ENCODE peak calls at places on chromosomes 3 and 15, in five cellular contexts. K is uterus, Z is body of pancreas, U is psoas muscle, R is mesendoderm. I is an unnamed sample.

GRCh38 chr3:64443553-64444331 is 218.5 kb upstream of the PRICKLE2 start:
- DNase-seq in K (no peak), Z (peak), U (no peak), R (no peak), I (no peak)

GRCh38 chr3:24595801-24596200 is 101.2 kb upstream of the THRB start:
- DNase-seq in K (no peak), Z (no peak), U (no peak), R (no peak), I (no peak)

GRCh38 chr3:114442251-114442650 is 148.4 kb downstream of the TIGIT start:
- DNase-seq in K (no peak), Z (no peak), U (no peak), R (no peak), I (no peak)

GRCh38 chr3:32743934-32744333 is 58.9 kb downstream of the CNOT10 start:
- DNase-seq in K (no peak), Z (no peak), U (no peak), R (no peak), I (no peak)

GRCh38 chr3:42707620-42708355 is 5.2 kb upstream of the HHATL start:
- DNase-seq in K (peak), Z (no peak), U (no peak), R (no peak), I (no peak)

GRCh38 chr3:112403101-112403500 is 70.1 kb downstream of the CD200 start:
- DNase-seq in K (no peak), Z (no peak), U (no peak), R (no peak), I (no peak)

GRCh38 chr3:2643606-2644005 is 466.6 kb downstream of the IL5RA start:
- DNase-seq in K (no peak), Z (no peak), U (no peak), R (no peak), I (no peak)

GRCh38 chr3:157073810-157074209 is 86.1 kb downstream of the CCNL1 start:
- DNase-seq in K (no peak), Z (no peak), U (no peak), R (peak), I (no peak)

GRCh38 chr3:192339214-192339613 is 388.1 kb downstream of the FGF12 start:
- DNase-seq in K (no peak), Z (no peak), U (no peak), R (peak), I (no peak)

GRCh38 chr3:194212869-194213320 is 76.9 kb downstream of the HES1 start:
- DNase-seq in K (no peak), Z (peak), U (no peak), R (peak), I (no peak)
- H3K27ac ChIP-seq in K (no peak), Z (peak), U (no peak), R (peak), I (no peak)

GRCh38 chr3:73525591-73525990 is 99.2 kb downstream of the PDZRN3 start:
- DNase-seq in K (no peak), Z (no peak), U (no peak), R (no peak), I (no peak)

GRCh38 chr3:73523661-73524060 is 101.1 kb downstream of the PDZRN3 start:
- DNase-seq in K (no peak), Z (no peak), U (no peak), R (no peak), I (no peak)

GRCh38 chr3:73535137-73535536 is 89.6 kb downstream of the PDZRN3 start:
- DNase-seq in K (no peak), Z (no peak), U (no peak), R (no peak), I (no peak)

GRCh38 chr3:73530030-73530411 is 94.7 kb downstream of the PDZRN3 start:
- DNase-seq in K (no peak), Z (no peak), U (no peak), R (no peak), I (no peak)

GRCh38 chr3:73529280-73530029 is 95.3 kb downstream of the PDZRN3 start:
- DNase-seq in K (no peak), Z (no peak), U (no peak), R (no peak), I (no peak)
- H3K27ac ChIP-seq in K (peak), Z (no peak), U (peak), R (no peak), I (no peak)

GRCh38 chr3:100158877-100159563 is 44.7 kb upstream of the FILIP1L start:
- DNase-seq in K (no peak), Z (no peak), U (no peak), R (no peak), I (no peak)

GRCh38 chr3:100159564-100160153 is 45.4 kb upstream of the FILIP1L start:
- DNase-seq in K (no peak), Z (no peak), U (no peak), R (no peak), I (no peak)

GRCh38 chr3:100163787-100164186 is 49.5 kb upstream of the FILIP1L start:
- DNase-seq in K (no peak), Z (no peak), U (no peak), R (no peak), I (no peak)

GRCh38 chr3:100157617-100158016 is 43.3 kb upstream of the FILIP1L start:
- DNase-seq in K (no peak), Z (no peak), U (no peak), R (peak), I (no peak)

DNA sequence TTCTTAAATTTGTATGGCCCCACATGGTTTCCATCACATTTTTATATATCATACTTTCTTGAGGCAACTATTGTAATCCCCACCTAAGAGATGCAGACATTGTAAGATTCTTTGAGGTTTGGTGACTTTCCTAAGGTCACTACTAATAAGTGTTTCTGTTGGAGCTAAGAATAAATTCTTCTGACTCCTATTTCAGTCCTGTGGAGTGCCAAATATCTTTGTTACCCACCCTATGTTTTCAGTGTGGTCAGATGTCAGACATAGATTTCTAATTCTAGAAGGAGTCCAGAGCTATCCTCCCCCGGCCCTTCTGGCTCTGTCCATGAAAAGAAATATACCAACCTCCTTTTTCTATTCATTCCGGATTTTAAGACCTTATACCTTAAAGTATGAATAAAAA is 46.2 kb upstream of the FILIP1L start:
- DNase-seq in K (no peak), Z (no peak), U (no peak), R (no peak), I (no peak)
- H3K27ac ChIP-seq in K (peak), Z (no peak), U (peak), R (no peak), I (no peak)

GRCh38 chr15:45386420-45386819 is 8.1 kb upstream of the GATM start:
- DNase-seq in K (no peak), Z (peak), U (no peak), R (no peak), I (no peak)

GRCh38 chr15:45391746-45392711 is 13.7 kb upstream of the GATM start:
- DNase-seq in K (no peak), Z (no peak), U (no peak), R (no peak), I (no peak)

GRCh38 chr15:45386974-45387373 is 8.6 kb upstream of the GATM start:
- DNase-seq in K (no peak), Z (no peak), U (no peak), R (no peak), I (no peak)

GRCh38 chr15:45387379-45388007 is 9.1 kb upstream of the GATM start:
- DNase-seq in K (no peak), Z (no peak), U (no peak), R (no peak), I (no peak)

GRCh38 chr15:45389351-45389750 is 11.0 kb upstream of the GATM start:
- DNase-seq in K (no peak), Z (peak), U (no peak), R (no peak), I (no peak)
- H3K27ac ChIP-seq in K (no peak), Z (peak), U (no peak), R (no peak), I (peak)

DNA sequence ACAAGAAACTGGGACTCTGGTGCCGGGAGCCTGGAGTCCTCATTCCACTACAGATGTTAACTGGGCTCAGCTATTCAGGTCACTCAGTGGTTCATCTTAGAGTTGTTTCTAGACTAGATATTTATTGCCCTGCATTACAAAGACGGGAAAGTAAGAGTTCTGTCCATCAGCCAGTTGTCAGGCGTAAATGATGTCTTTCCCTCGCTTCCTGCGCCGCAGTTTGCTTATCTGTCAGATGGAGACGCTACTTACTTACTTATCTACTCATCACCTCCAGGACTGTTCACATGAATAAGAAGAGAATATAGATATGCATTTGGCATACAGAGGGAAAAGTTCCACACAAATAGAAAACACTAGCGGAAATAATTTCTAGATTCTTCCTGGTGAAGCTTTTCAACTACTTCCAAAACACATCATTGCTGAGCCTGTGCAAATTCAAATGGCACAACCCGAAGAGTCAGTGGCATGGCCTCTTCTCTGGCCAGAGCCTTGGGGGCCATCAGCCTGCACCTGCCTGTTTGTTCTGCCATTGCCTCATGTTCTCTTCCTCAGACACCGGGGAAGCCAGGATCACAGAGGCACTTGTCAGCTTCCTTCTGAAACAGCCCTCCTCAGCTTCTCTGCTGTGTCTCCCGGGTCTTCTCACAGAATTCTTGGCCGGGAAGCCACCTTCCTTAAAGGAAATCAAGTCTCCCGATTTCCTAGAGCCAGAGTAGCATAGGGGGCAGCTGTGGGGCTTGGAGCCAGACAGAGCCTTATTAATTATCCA is 47.6 kb upstream of the CGNL1 start:
- DNase-seq in K (no peak), Z (no peak), U (no peak), R (no peak), I (no peak)
- H3K27ac ChIP-seq in K (no peak), Z (no peak), U (no peak), R (no peak), I (no peak)

DNA sequence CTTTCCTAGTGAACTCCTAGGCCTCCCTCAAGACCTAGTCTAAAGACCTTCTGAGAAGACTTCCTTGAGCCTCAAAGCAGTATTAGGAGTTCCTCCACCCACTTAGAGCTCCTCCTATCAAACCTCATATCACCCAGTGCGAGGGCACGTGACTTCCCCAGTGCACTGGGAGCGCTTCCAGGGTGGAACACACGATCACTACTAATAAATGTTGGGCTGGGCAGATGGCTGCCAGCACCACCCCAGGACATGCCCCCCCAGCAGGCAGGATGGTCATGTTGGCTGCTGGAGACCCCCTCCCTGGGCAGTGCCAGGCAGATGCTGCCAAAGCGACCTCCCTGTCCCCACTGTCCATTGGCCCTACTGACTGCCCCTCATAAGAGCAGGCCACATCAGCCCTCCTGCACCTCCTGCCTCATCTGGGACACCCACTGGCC is 8.5 kb upstream of the PLXND1 start:
- DNase-seq in K (peak), Z (peak), U (peak), R (no peak), I (no peak)
- H3K27ac ChIP-seq in K (no peak), Z (no peak), U (no peak), R (no peak), I (peak)

DNA sequence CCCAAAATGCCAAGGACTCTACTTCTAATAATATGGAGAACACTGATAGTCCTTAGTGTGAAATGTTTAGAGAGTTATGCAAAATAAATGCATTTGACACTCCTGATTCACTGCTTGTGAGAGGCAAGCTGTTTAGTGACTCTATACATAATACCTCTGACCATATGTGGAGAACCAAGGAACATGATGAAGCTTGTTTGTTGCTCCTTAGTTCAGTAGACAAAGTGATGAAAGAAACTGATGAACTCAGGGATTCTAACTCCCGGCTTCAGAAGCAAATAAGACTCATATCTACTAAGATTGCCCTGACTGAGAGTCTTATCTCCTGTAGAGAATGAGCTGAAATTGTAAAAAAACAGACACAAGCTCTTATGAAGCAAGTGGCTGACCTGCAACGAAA is 41.3 kb downstream of the PEX5L start:
- DNase-seq in K (no peak), Z (no peak), U (no peak), R (no peak), I (no peak)
- H3K27ac ChIP-seq in K (no peak), Z (no peak), U (no peak), R (no peak), I (no peak)

GRCh38 chr15:95556225-95556624 is 774.3 kb upstream of the NR2F2 start:
- DNase-seq in K (no peak), Z (no peak), U (no peak), R (no peak), I (no peak)

GRCh38 chr15:95551580-95551979 is 778.9 kb upstream of the NR2F2 start:
- DNase-seq in K (no peak), Z (no peak), U (no peak), R (no peak), I (no peak)

GRCh38 chr15:95549168-95549738 is 781.2 kb upstream of the NR2F2 start:
- DNase-seq in K (no peak), Z (no peak), U (no peak), R (no peak), I (no peak)

GRCh38 chr15:95550702-95551101 is 779.8 kb upstream of the NR2F2 start:
- DNase-seq in K (no peak), Z (no peak), U (no peak), R (no peak), I (no peak)
- H3K27ac ChIP-seq in K (no peak), Z (no peak), U (no peak), R (no peak), I (no peak)

GRCh38 chr3:98350082-98350481 is 3.6 kb upstream of the OR5K4 start:
- DNase-seq in K (no peak), Z (no peak), U (no peak), R (no peak), I (no peak)
- H3K27ac ChIP-seq in K (no peak), Z (no peak), U (no peak), R (no peak), I (no peak)

GRCh38 chr3:124413393-124413792 is 316.9 kb upstream of the UMPS start:
- DNase-seq in K (no peak), Z (no peak), U (no peak), R (no peak), I (no peak)

GRCh38 chr3:124411729-124412128 is 318.5 kb upstream of the UMPS start:
- DNase-seq in K (no peak), Z (no peak), U (no peak), R (no peak), I (no peak)

GRCh38 chr3:124412642-124413041 is 317.6 kb upstream of the UMPS start:
- DNase-seq in K (no peak), Z (no peak), U (no peak), R (no peak), I (no peak)

GRCh38 chr3:124415471-124415960 is 314.7 kb upstream of the UMPS start:
- DNase-seq in K (no peak), Z (no peak), U (no peak), R (no peak), I (no peak)

DNA sequence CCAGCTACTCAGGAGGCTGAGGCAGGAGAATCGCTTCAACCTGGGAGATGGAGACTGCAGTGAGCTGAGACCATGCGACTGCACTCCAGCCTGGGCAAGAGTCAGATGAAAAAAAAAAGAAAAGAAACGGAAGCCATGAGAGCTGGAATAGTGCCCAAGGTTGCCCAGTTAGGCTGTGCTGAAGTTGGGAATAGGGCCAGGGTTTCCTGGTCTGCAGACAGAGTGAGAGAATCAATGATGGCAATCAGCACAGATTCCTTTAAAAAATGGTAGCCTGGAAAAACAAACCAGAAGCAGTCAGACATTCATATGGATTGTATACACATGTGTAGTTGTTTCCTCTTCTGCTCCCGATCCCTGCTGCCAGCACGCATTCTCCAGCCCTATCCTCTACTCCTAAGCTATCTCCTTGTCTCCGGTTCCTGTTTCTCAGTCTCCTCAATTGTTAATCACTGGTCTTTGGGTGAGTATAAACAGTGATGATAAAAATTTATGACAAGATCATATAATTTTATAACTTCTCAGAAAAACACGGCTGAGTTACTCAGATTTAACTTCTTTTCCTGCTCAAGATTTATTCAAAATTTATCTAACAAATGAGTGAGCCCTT is 316.2 kb upstream of the UMPS start:
- DNase-seq in K (no peak), Z (peak), U (no peak), R (no peak), I (no peak)
- H3K27ac ChIP-seq in K (no peak), Z (no peak), U (no peak), R (no peak), I (no peak)

I was measured in substantia nigra.